ENCODE peak calls at places on chromosomes 3 and 15, in seven cellular contexts. One of them, this sample, is unnamed.
A peak's percentile ranks its signal among the peaks of the same experiment; 100 is the strongest.

GRCh38 chr15:66692391-66692790 is 9.6 kb upstream of the SMAD6 start:
- DNase-seq in Calu3: no peak
- DNase-seq in HFFc6: no peak
- DNase-seq in tibial artery: no peak
- DNase-seq in activated CD8-positive, alpha-beta T cell treated with anti-CD3 and anti-CD28 coated beads for 36 hours: no peak
- DNase-seq in H1: no peak
- DNase-seq in AG10803: no peak
- DNase-seq in this sample: no peak

GRCh38 chr15:72782274-72782992 is 1.1 kb downstream of the ADPGK start:
- DNase-seq in Calu3: no peak
- DNase-seq in HFFc6: no peak
- DNase-seq in tibial artery: no peak
- DNase-seq in activated CD8-positive, alpha-beta T cell treated with anti-CD3 and anti-CD28 coated beads for 36 hours: peak; percentile 14
- DNase-seq in H1: no peak
- DNase-seq in AG10803: no peak
- DNase-seq in this sample: no peak

GRCh38 chr3:70006089-70006488 is 6.6 kb downstream of the SAMMSON start:
- DNase-seq in Calu3: no peak
- DNase-seq in HFFc6: no peak
- DNase-seq in tibial artery: no peak
- DNase-seq in activated CD8-positive, alpha-beta T cell treated with anti-CD3 and anti-CD28 coated beads for 36 hours: no peak
- DNase-seq in H1: no peak
- DNase-seq in AG10803: no peak
- DNase-seq in this sample: no peak

GRCh38 chr3:50028336-50028735 is 60.4 kb upstream of the RBM5 start:
- DNase-seq in Calu3: no peak
- DNase-seq in HFFc6: peak; percentile 21
- DNase-seq in tibial artery: no peak
- DNase-seq in activated CD8-positive, alpha-beta T cell treated with anti-CD3 and anti-CD28 coated beads for 36 hours: no peak
- DNase-seq in H1: no peak
- DNase-seq in AG10803: peak; percentile 78
- DNase-seq in this sample: no peak

GRCh38 chr3:107846282-107846852 is 244.5 kb downstream of the CD47 start:
- DNase-seq in Calu3: peak; percentile 74
- DNase-seq in HFFc6: peak; percentile 52
- DNase-seq in tibial artery: peak; percentile 81
- DNase-seq in activated CD8-positive, alpha-beta T cell treated with anti-CD3 and anti-CD28 coated beads for 36 hours: peak; percentile 67
- DNase-seq in H1: peak; percentile 85
- DNase-seq in AG10803: peak; percentile 56
- DNase-seq in this sample: peak; percentile 80

GRCh38 chr3:190734490-190734889 is 128.0 kb downstream of the GMNC start:
- DNase-seq in Calu3: no peak
- DNase-seq in HFFc6: no peak
- DNase-seq in tibial artery: no peak
- DNase-seq in activated CD8-positive, alpha-beta T cell treated with anti-CD3 and anti-CD28 coated beads for 36 hours: no peak
- DNase-seq in H1: no peak
- DNase-seq in AG10803: no peak
- DNase-seq in this sample: no peak

GRCh38 chr3:134425943-134426342 is 51.7 kb upstream of the AMOTL2 start:
- DNase-seq in Calu3: no peak
- DNase-seq in HFFc6: no peak
- DNase-seq in tibial artery: no peak
- DNase-seq in activated CD8-positive, alpha-beta T cell treated with anti-CD3 and anti-CD28 coated beads for 36 hours: no peak
- DNase-seq in H1: no peak
- DNase-seq in AG10803: no peak
- DNase-seq in this sample: no peak

GRCh38 chr15:98443483-98443882 is 204.9 kb upstream of the IGF1R start:
- DNase-seq in Calu3: no peak
- DNase-seq in HFFc6: no peak
- DNase-seq in tibial artery: no peak
- DNase-seq in activated CD8-positive, alpha-beta T cell treated with anti-CD3 and anti-CD28 coated beads for 36 hours: no peak
- DNase-seq in H1: no peak
- DNase-seq in AG10803: no peak
- DNase-seq in this sample: no peak

GRCh38 chr15:67543348-67543718 is 830 bp downstream of the MAP2K5 start:
- DNase-seq in Calu3: no peak
- DNase-seq in HFFc6: no peak
- DNase-seq in tibial artery: no peak
- DNase-seq in activated CD8-positive, alpha-beta T cell treated with anti-CD3 and anti-CD28 coated beads for 36 hours: no peak
- DNase-seq in H1: no peak
- DNase-seq in AG10803: no peak
- DNase-seq in this sample: peak; percentile 4

GRCh38 chr3:45549961-45550360 is 44.6 kb upstream of the LIMD1 start:
- DNase-seq in Calu3: no peak
- DNase-seq in HFFc6: no peak
- DNase-seq in tibial artery: no peak
- DNase-seq in activated CD8-positive, alpha-beta T cell treated with anti-CD3 and anti-CD28 coated beads for 36 hours: no peak
- DNase-seq in H1: no peak
- DNase-seq in AG10803: no peak
- DNase-seq in this sample: no peak

GRCh38 chr3:22731901-22732300 is 471.2 kb upstream of the UBE2E2 start:
- DNase-seq in Calu3: no peak
- DNase-seq in HFFc6: no peak
- DNase-seq in tibial artery: no peak
- DNase-seq in activated CD8-positive, alpha-beta T cell treated with anti-CD3 and anti-CD28 coated beads for 36 hours: no peak
- DNase-seq in H1: no peak
- DNase-seq in AG10803: no peak
- DNase-seq in this sample: no peak

GRCh38 chr3:186483611-186484340 is 60.4 kb downstream of the CRYGS start:
- DNase-seq in Calu3: no peak
- DNase-seq in HFFc6: peak; percentile 31
- DNase-seq in tibial artery: no peak
- DNase-seq in activated CD8-positive, alpha-beta T cell treated with anti-CD3 and anti-CD28 coated beads for 36 hours: no peak
- DNase-seq in H1: no peak
- DNase-seq in AG10803: no peak
- DNase-seq in this sample: no peak

GRCh38 chr3:186489507-186489906 is 54.7 kb downstream of the CRYGS start:
- DNase-seq in Calu3: no peak
- DNase-seq in HFFc6: no peak
- DNase-seq in tibial artery: no peak
- DNase-seq in activated CD8-positive, alpha-beta T cell treated with anti-CD3 and anti-CD28 coated beads for 36 hours: no peak
- DNase-seq in H1: no peak
- DNase-seq in AG10803: no peak
- DNase-seq in this sample: no peak

GRCh38 chr3:186492594-186492993 is 51.6 kb downstream of the CRYGS start:
- DNase-seq in Calu3: no peak
- DNase-seq in HFFc6: no peak
- DNase-seq in tibial artery: no peak
- DNase-seq in activated CD8-positive, alpha-beta T cell treated with anti-CD3 and anti-CD28 coated beads for 36 hours: no peak
- DNase-seq in H1: no peak
- DNase-seq in AG10803: no peak
- DNase-seq in this sample: no peak

GRCh38 chr3:186487037-186487436 is 57.1 kb downstream of the CRYGS start:
- DNase-seq in Calu3: no peak
- DNase-seq in HFFc6: no peak
- DNase-seq in tibial artery: no peak
- DNase-seq in activated CD8-positive, alpha-beta T cell treated with anti-CD3 and anti-CD28 coated beads for 36 hours: no peak
- DNase-seq in H1: peak; percentile 35
- DNase-seq in AG10803: no peak
- DNase-seq in this sample: no peak

GRCh38 chr3:186487819-186488218 is 56.4 kb downstream of the CRYGS start:
- DNase-seq in Calu3: no peak
- DNase-seq in HFFc6: no peak
- DNase-seq in tibial artery: no peak
- DNase-seq in activated CD8-positive, alpha-beta T cell treated with anti-CD3 and anti-CD28 coated beads for 36 hours: no peak
- DNase-seq in H1: peak; percentile 45
- DNase-seq in AG10803: no peak
- DNase-seq in this sample: no peak
- TF ChIP-seq CTCF in Calu3: no peak
- TF ChIP-seq CTCF in HFFc6: no peak
- TF ChIP-seq CTCF in tibial artery: no peak
- TF ChIP-seq CTCF in activated CD8-positive, alpha-beta T cell treated with anti-CD3 and anti-CD28 coated beads for 36 hours: no peak
- TF ChIP-seq CTCF in H1: no peak
- TF ChIP-seq CTCF in AG10803: no peak
- TF ChIP-seq CTCF in this sample: no peak

DNA sequence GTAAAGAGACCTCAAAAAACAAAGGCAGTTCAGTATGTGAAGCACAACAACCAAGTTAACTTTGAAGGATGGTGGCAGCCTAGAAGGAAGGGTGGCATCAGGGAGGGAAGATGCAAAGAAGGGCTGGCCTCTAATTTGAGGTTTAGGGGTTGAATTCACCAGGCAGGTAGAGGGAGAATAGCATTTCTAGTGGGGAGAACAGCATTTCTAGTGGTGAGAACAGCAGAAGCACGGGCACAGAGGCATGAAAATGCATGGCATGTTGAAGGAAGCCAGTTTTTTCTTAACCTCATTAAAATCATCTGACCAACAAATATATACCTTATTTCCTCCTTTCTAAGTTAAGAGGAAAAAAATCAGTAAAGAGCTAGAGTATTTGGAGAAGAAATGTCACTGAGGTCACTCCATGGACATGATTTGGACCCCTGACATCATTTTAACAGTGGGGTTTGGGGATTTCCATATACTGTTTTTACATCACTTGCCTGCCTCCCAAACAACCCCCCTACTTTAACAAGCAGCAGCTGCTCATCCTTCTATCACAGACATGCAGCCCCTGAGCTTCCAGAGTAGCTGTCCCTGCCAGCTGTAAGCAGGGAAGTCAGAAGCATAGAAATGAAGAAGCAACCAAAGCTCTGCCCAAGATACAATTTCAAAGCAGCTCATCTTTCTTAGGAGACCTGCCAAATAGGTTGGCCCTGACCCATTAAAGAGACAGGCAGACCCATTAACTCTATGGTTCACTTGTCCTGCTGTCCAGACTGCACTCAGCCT is 2.4 kb upstream of the POPDC2 start:
- DNase-seq in Calu3: no peak
- DNase-seq in HFFc6: peak; percentile 44
- DNase-seq in tibial artery: no peak
- DNase-seq in activated CD8-positive, alpha-beta T cell treated with anti-CD3 and anti-CD28 coated beads for 36 hours: no peak
- DNase-seq in H1: no peak
- DNase-seq in AG10803: peak; percentile 55
- DNase-seq in this sample: no peak
- TF ChIP-seq CTCF in Calu3: no peak
- TF ChIP-seq CTCF in HFFc6: peak; percentile 51
- TF ChIP-seq CTCF in tibial artery: no peak
- TF ChIP-seq CTCF in activated CD8-positive, alpha-beta T cell treated with anti-CD3 and anti-CD28 coated beads for 36 hours: no peak
- TF ChIP-seq CTCF in H1: no peak
- TF ChIP-seq CTCF in AG10803: peak; percentile 34
- TF ChIP-seq CTCF in this sample: no peak

GRCh38 chr15:91853968-91854943 is 748 bp downstream of the SLCO3A1 start:
- DNase-seq in Calu3: peak; percentile 69
- DNase-seq in HFFc6: no peak
- DNase-seq in tibial artery: peak; percentile 72
- DNase-seq in activated CD8-positive, alpha-beta T cell treated with anti-CD3 and anti-CD28 coated beads for 36 hours: peak; percentile 46
- DNase-seq in H1: peak; percentile 63
- DNase-seq in AG10803: peak; percentile 17
- DNase-seq in this sample: peak; percentile 70

GRCh38 chr15:91857772-91858171 is 4.3 kb downstream of the SLCO3A1 start:
- DNase-seq in Calu3: no peak
- DNase-seq in HFFc6: no peak
- DNase-seq in tibial artery: no peak
- DNase-seq in activated CD8-positive, alpha-beta T cell treated with anti-CD3 and anti-CD28 coated beads for 36 hours: peak; percentile 55
- DNase-seq in H1: no peak
- DNase-seq in AG10803: no peak
- DNase-seq in this sample: no peak

GRCh38 chr15:91857224-91857585 is 3.7 kb downstream of the SLCO3A1 start:
- DNase-seq in Calu3: no peak
- DNase-seq in HFFc6: no peak
- DNase-seq in tibial artery: no peak
- DNase-seq in activated CD8-positive, alpha-beta T cell treated with anti-CD3 and anti-CD28 coated beads for 36 hours: no peak
- DNase-seq in H1: no peak
- DNase-seq in AG10803: no peak
- DNase-seq in this sample: no peak

GRCh38 chr15:91855241-91855640 is 1.7 kb downstream of the SLCO3A1 start:
- DNase-seq in Calu3: no peak
- DNase-seq in HFFc6: no peak
- DNase-seq in tibial artery: no peak
- DNase-seq in activated CD8-positive, alpha-beta T cell treated with anti-CD3 and anti-CD28 coated beads for 36 hours: no peak
- DNase-seq in H1: no peak
- DNase-seq in AG10803: no peak
- DNase-seq in this sample: no peak

GRCh38 chr15:91855684-91856553 is 2.4 kb downstream of the SLCO3A1 start:
- DNase-seq in Calu3: peak; percentile 86
- DNase-seq in HFFc6: no peak
- DNase-seq in tibial artery: no peak
- DNase-seq in activated CD8-positive, alpha-beta T cell treated with anti-CD3 and anti-CD28 coated beads for 36 hours: peak; percentile 35
- DNase-seq in H1: peak; percentile 78
- DNase-seq in AG10803: no peak
- DNase-seq in this sample: peak; percentile 38
- TF ChIP-seq CTCF in Calu3: peak; percentile 77
- TF ChIP-seq CTCF in HFFc6: peak; percentile 38
- TF ChIP-seq CTCF in tibial artery: no peak
- TF ChIP-seq CTCF in activated CD8-positive, alpha-beta T cell treated with anti-CD3 and anti-CD28 coated beads for 36 hours: no peak
- TF ChIP-seq CTCF in H1: peak; percentile 74
- TF ChIP-seq CTCF in AG10803: peak; percentile 9
- TF ChIP-seq CTCF in this sample: peak; percentile 25

GRCh38 chr15:44727462-44728231 is 8.7 kb upstream of the TRIM69 start:
- DNase-seq in Calu3: no peak
- DNase-seq in HFFc6: no peak
- DNase-seq in tibial artery: no peak
- DNase-seq in activated CD8-positive, alpha-beta T cell treated with anti-CD3 and anti-CD28 coated beads for 36 hours: no peak
- DNase-seq in H1: no peak
- DNase-seq in AG10803: no peak
- DNase-seq in this sample: no peak

GRCh38 chr15:44726136-44726535 is 10.2 kb upstream of the TRIM69 start:
- DNase-seq in Calu3: no peak
- DNase-seq in HFFc6: no peak
- DNase-seq in tibial artery: no peak
- DNase-seq in activated CD8-positive, alpha-beta T cell treated with anti-CD3 and anti-CD28 coated beads for 36 hours: peak; percentile 43
- DNase-seq in H1: no peak
- DNase-seq in AG10803: peak; percentile 38
- DNase-seq in this sample: no peak

GRCh38 chr15:44726568-44727461 is 9.5 kb upstream of the TRIM69 start:
- DNase-seq in Calu3: peak; percentile 28
- DNase-seq in HFFc6: peak; percentile 88
- DNase-seq in tibial artery: no peak
- DNase-seq in activated CD8-positive, alpha-beta T cell treated with anti-CD3 and anti-CD28 coated beads for 36 hours: peak; percentile 84
- DNase-seq in H1: no peak
- DNase-seq in AG10803: peak; percentile 93
- DNase-seq in this sample: no peak

GRCh38 chr15:44729394-44729913 is 6.9 kb upstream of the TRIM69 start:
- DNase-seq in Calu3: no peak
- DNase-seq in HFFc6: no peak
- DNase-seq in tibial artery: no peak
- DNase-seq in activated CD8-positive, alpha-beta T cell treated with anti-CD3 and anti-CD28 coated beads for 36 hours: peak; percentile 59
- DNase-seq in H1: no peak
- DNase-seq in AG10803: no peak
- DNase-seq in this sample: no peak

DNA sequence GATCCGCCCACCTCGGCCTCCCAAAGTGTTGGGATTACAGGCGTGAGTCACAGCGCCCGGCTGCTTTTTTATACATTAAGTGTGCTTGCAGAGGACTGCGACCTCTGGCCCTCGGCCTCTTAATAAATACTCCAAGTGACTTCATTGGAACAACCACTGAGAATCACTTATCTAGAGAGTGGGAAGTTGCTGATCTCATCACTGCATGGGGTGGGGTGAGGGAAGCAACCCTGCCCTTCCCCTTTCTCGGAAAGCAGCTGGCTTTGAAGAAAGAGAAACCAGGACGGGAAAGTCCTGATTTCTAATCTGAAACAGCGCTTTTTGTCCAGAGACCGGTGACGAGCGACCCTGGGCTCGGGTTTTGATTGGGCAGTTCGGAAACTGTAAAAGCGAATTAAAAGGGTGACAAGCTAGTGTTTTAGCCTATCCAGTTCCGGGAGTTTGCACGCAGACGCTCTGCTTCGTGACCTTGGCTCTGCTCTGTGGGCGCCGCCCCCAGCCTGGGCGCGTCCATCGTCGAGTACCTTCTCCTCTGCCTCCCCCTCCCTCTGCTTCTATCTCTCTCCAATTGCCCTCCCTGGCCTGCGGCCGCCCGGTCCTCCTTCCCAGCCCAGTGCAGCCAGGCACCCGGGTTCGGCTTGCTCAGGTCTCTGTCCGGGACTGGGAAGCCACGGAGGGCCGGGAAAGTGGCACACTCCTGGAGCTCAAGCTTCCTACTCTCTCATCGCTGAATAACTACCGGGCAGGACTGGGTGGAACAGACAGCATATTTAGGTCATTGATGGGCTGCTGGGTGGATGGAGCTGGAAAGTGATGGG is 7.5 kb upstream of the TRIM69 start:
- DNase-seq in Calu3: peak; percentile 83
- DNase-seq in HFFc6: peak; percentile 98
- DNase-seq in tibial artery: peak; percentile 98
- DNase-seq in activated CD8-positive, alpha-beta T cell treated with anti-CD3 and anti-CD28 coated beads for 36 hours: peak; percentile 98
- DNase-seq in H1: peak; percentile 84
- DNase-seq in AG10803: peak; percentile 97
- DNase-seq in this sample: peak; percentile 84
- TF ChIP-seq CTCF in Calu3: no peak
- TF ChIP-seq CTCF in HFFc6: no peak
- TF ChIP-seq CTCF in tibial artery: no peak
- TF ChIP-seq CTCF in activated CD8-positive, alpha-beta T cell treated with anti-CD3 and anti-CD28 coated beads for 36 hours: no peak
- TF ChIP-seq CTCF in H1: no peak
- TF ChIP-seq CTCF in AG10803: no peak
- TF ChIP-seq CTCF in this sample: no peak

This sample was measured in endothelial cell.